ENCODE peak calls at places on chromosome 20, in seven cellular contexts. One of them, this sample, is unnamed.
A peak's percentile ranks its signal among the peaks of the same experiment; 100 is the strongest.

GRCh38 chr20:3923818-3924217 is 34.6 kb downstream of the PANK2 start:
- DNase-seq in SK-N-SH: no peak
- DNase-seq in HCT116: no peak
- DNase-seq in H1: no peak
- DNase-seq in HepG2: no peak
- DNase-seq in K562: no peak
- DNase-seq in GM12878: no peak
- DNase-seq in this sample: no peak

GRCh38 chr20:50545123-50545522 is 34.9 kb downstream of the PTPN1 start:
- DNase-seq in SK-N-SH: no peak
- DNase-seq in HCT116: no peak
- DNase-seq in H1: peak; percentile 33
- DNase-seq in HepG2: no peak
- DNase-seq in K562: no peak
- DNase-seq in GM12878: no peak
- DNase-seq in this sample: no peak

GRCh38 chr20:56393653-56394052 is 1.2 kb downstream of the CSTF1 start:
- DNase-seq in SK-N-SH: no peak
- DNase-seq in HCT116: no peak
- DNase-seq in H1: no peak
- DNase-seq in HepG2: no peak
- DNase-seq in K562: no peak
- DNase-seq in GM12878: no peak
- DNase-seq in this sample: no peak

GRCh38 chr20:25045343-25045712 is 12.6 kb downstream of the ACSS1 start:
- DNase-seq in SK-N-SH: no peak
- DNase-seq in HCT116: no peak
- DNase-seq in H1: no peak
- DNase-seq in HepG2: no peak
- DNase-seq in K562: no peak
- DNase-seq in GM12878: no peak
- DNase-seq in this sample: no peak

GRCh38 chr20:14521436-14521835 is 184.0 kb upstream of the FLRT3 start:
- DNase-seq in SK-N-SH: no peak
- DNase-seq in HCT116: no peak
- DNase-seq in H1: no peak
- DNase-seq in HepG2: no peak
- DNase-seq in K562: no peak
- DNase-seq in GM12878: no peak
- DNase-seq in this sample: no peak

GRCh38 chr20:1124416-1124815 is 6.0 kb downstream of the PSMF1 start:
- DNase-seq in SK-N-SH: no peak
- DNase-seq in HCT116: no peak
- DNase-seq in H1: no peak
- DNase-seq in HepG2: no peak
- DNase-seq in K562: no peak
- DNase-seq in GM12878: no peak
- DNase-seq in this sample: no peak

GRCh38 chr20:20837574-20838021 is 125.2 kb upstream of the RALGAPA2 start:
- DNase-seq in SK-N-SH: peak; percentile 63
- DNase-seq in HCT116: peak; percentile 38
- DNase-seq in H1: peak; percentile 78
- DNase-seq in HepG2: peak; percentile 60
- DNase-seq in K562: peak; percentile 42
- DNase-seq in GM12878: no peak
- DNase-seq in this sample: peak; percentile 55

GRCh38 chr20:46308258-46309157 is at the start of gene CDH22:
- DNase-seq in SK-N-SH: peak; percentile 91
- DNase-seq in HCT116: peak; percentile 22
- DNase-seq in H1: peak; percentile 66
- DNase-seq in HepG2: peak; percentile 48
- DNase-seq in K562: peak; percentile 75
- DNase-seq in GM12878: no peak
- DNase-seq in this sample: peak; percentile 55

GRCh38 chr20:36873498-36874189 is 2.3 kb upstream of the TLDC2 start:
- DNase-seq in SK-N-SH: no peak
- DNase-seq in HCT116: no peak
- DNase-seq in H1: no peak
- DNase-seq in HepG2: no peak
- DNase-seq in K562: no peak
- DNase-seq in GM12878: no peak
- DNase-seq in this sample: no peak

GRCh38 chr20:36063916-36064660 is 90.5 kb upstream of the EPB41L1 start:
- DNase-seq in SK-N-SH: no peak
- DNase-seq in HCT116: no peak
- DNase-seq in H1: no peak
- DNase-seq in HepG2: no peak
- DNase-seq in K562: no peak
- DNase-seq in GM12878: no peak
- DNase-seq in this sample: no peak

GRCh38 chr20:17646901-17647301 is 35.1 kb downstream of the RRBP1 start:
- DNase-seq in SK-N-SH: no peak
- DNase-seq in HCT116: no peak
- DNase-seq in H1: no peak
- DNase-seq in HepG2: no peak
- DNase-seq in K562: no peak
- DNase-seq in GM12878: no peak
- DNase-seq in this sample: no peak

GRCh38 chr20:51108638-51109363 is 85.9 kb upstream of the KCNG1 start:
- DNase-seq in SK-N-SH: no peak
- DNase-seq in HCT116: no peak
- DNase-seq in H1: no peak
- DNase-seq in HepG2: no peak
- DNase-seq in K562: no peak
- DNase-seq in GM12878: no peak
- DNase-seq in this sample: no peak

GRCh38 chr20:49792006-49792405 is 20.6 kb upstream of the SLC9A8 start:
- DNase-seq in SK-N-SH: no peak
- DNase-seq in HCT116: no peak
- DNase-seq in H1: no peak
- DNase-seq in HepG2: no peak
- DNase-seq in K562: no peak
- DNase-seq in GM12878: no peak
- DNase-seq in this sample: no peak

GRCh38 chr20:58481541-58482021 is 33.6 kb downstream of the APCDD1L start:
- DNase-seq in SK-N-SH: no peak
- DNase-seq in HCT116: peak; percentile 27
- DNase-seq in H1: peak; percentile 96
- DNase-seq in HepG2: peak; percentile 42
- DNase-seq in K562: peak; percentile 86
- DNase-seq in GM12878: no peak
- DNase-seq in this sample: peak; percentile 64

GRCh38 chr20:60206259-60206658 is 248.0 kb downstream of the CDH26 start:
- DNase-seq in SK-N-SH: peak; percentile 43
- DNase-seq in HCT116: peak; percentile 2
- DNase-seq in H1: no peak
- DNase-seq in HepG2: peak; percentile 31
- DNase-seq in K562: peak; percentile 17
- DNase-seq in GM12878: no peak
- DNase-seq in this sample: peak; percentile 25

GRCh38 chr20:46270977-46271744 is 37.1 kb downstream of the CDH22 start:
- DNase-seq in SK-N-SH: no peak
- DNase-seq in HCT116: no peak
- DNase-seq in H1: no peak
- DNase-seq in HepG2: no peak
- DNase-seq in K562: no peak
- DNase-seq in GM12878: no peak
- DNase-seq in this sample: no peak

GRCh38 chr20:19709635-19710335 is 48.3 kb upstream of the RIN2 start:
- DNase-seq in SK-N-SH: no peak
- DNase-seq in HCT116: no peak
- DNase-seq in H1: no peak
- DNase-seq in HepG2: no peak
- DNase-seq in K562: no peak
- DNase-seq in GM12878: no peak
- DNase-seq in this sample: peak; percentile 15

GRCh38 chr20:53995949-53996348 is 74.4 kb downstream of the BCAS1 start:
- DNase-seq in SK-N-SH: no peak
- DNase-seq in HCT116: no peak
- DNase-seq in H1: no peak
- DNase-seq in HepG2: no peak
- DNase-seq in K562: no peak
- DNase-seq in GM12878: no peak
- DNase-seq in this sample: no peak

GRCh38 chr20:61357119-61357518 is 105.1 kb downstream of the CDH4 start:
- DNase-seq in SK-N-SH: no peak
- DNase-seq in HCT116: no peak
- DNase-seq in H1: no peak
- DNase-seq in HepG2: no peak
- DNase-seq in K562: no peak
- DNase-seq in GM12878: no peak
- DNase-seq in this sample: no peak

GRCh38 chr20:19756756-19757486 is 1.1 kb upstream of the RIN2 start:
- DNase-seq in SK-N-SH: no peak
- DNase-seq in HCT116: no peak
- DNase-seq in H1: no peak
- DNase-seq in HepG2: no peak
- DNase-seq in K562: no peak
- DNase-seq in GM12878: no peak
- DNase-seq in this sample: peak; percentile 18

GRCh38 chr20:54257090-54257816 is 49.4 kb downstream of the PFDN4 start:
- DNase-seq in SK-N-SH: no peak
- DNase-seq in HCT116: peak; percentile 18
- DNase-seq in H1: no peak
- DNase-seq in HepG2: no peak
- DNase-seq in K562: no peak
- DNase-seq in GM12878: no peak
- DNase-seq in this sample: no peak

GRCh38 chr20:22567944-22568871 is 16.2 kb downstream of the FOXA2 start:
- DNase-seq in SK-N-SH: no peak
- DNase-seq in HCT116: no peak
- DNase-seq in H1: peak; percentile 66
- DNase-seq in HepG2: no peak
- DNase-seq in K562: no peak
- DNase-seq in GM12878: no peak
- DNase-seq in this sample: no peak

GRCh38 chr20:48586728-48587127 is 241.1 kb downstream of the PREX1 start:
- DNase-seq in SK-N-SH: no peak
- DNase-seq in HCT116: no peak
- DNase-seq in H1: no peak
- DNase-seq in HepG2: no peak
- DNase-seq in K562: no peak
- DNase-seq in GM12878: no peak
- DNase-seq in this sample: no peak

DNA sequence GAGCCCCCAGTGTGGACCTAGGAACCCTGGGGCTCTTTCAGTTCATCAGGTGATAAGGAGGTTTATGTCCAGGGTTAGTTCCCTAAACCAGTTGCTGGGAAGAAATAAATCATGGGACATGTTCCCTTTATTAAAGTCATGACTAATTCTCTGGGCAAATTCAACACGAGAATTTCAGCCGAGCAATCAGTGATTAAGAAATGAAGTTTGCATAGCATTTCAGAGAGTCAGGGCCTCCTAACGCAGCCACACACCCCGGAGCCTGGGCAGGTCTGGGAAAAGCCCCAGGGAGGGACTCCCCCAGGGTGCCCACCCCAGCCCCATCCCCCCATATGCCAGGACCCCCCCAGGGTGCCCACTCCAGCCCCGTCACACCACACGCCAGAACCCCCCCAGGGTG is 20.1 kb downstream of the SLCO4A1 start:
- DNase-seq in SK-N-SH: no peak
- DNase-seq in HCT116: no peak
- DNase-seq in H1: no peak
- DNase-seq in HepG2: no peak
- DNase-seq in K562: no peak
- DNase-seq in GM12878: no peak
- DNase-seq in this sample: no peak
- TF ChIP-seq JUND in SK-N-SH: no peak
- TF ChIP-seq JUND in HCT116: no peak
- TF ChIP-seq JUND in H1: no peak
- TF ChIP-seq JUND in HepG2: no peak
- TF ChIP-seq JUND in K562: no peak
- TF ChIP-seq JUND in GM12878: no peak
- TF ChIP-seq JUND in this sample: no peak

DNA sequence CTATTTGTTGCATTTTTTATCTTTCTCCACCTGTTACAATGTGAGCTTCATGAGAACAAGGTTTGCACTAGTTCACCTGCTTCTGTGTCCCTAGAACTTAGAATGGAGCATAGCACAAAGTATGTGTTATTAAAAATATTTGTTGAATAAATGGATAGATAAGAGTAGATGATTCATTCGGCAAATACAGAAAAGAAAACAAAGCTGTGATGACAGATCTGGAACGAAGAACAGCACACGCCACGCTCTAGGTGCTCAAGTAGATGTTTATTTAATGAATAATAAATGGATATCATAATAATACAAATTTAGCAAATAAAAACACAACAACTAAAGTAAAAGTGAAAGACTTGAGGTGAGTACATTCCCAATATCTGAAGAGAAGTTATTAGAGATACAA is 273.1 kb downstream of the HAO1 start:
- DNase-seq in SK-N-SH: no peak
- DNase-seq in HCT116: no peak
- DNase-seq in H1: no peak
- DNase-seq in HepG2: no peak
- DNase-seq in K562: no peak
- DNase-seq in GM12878: no peak
- DNase-seq in this sample: no peak
- TF ChIP-seq JUND in SK-N-SH: no peak
- TF ChIP-seq JUND in HCT116: no peak
- TF ChIP-seq JUND in H1: no peak
- TF ChIP-seq JUND in HepG2: no peak
- TF ChIP-seq JUND in K562: no peak
- TF ChIP-seq JUND in GM12878: no peak
- TF ChIP-seq JUND in this sample: no peak

DNA sequence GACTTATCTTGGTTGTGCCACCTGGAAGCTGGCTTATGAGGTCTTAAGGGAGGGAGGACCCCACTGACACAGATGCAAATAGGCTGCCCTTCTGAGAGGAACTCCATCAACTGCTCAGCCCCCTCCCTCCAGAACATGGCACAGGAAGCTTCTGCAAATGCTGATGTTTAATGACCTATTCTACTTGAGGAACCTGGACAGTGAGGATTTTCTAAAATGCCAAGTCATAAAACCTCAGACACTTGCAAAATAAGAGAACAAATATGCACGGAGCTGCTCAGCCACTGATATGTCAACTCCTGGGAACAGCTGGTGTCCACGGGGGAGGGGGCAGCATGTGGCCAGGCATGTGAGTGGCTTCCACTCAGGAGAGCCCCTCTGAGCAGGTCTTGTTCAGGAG is 3.5 kb downstream of the CST9 start:
- DNase-seq in SK-N-SH: no peak
- DNase-seq in HCT116: no peak
- DNase-seq in H1: no peak
- DNase-seq in HepG2: no peak
- DNase-seq in K562: no peak
- DNase-seq in GM12878: no peak
- DNase-seq in this sample: no peak
- TF ChIP-seq JUND in SK-N-SH: no peak
- TF ChIP-seq JUND in HCT116: no peak
- TF ChIP-seq JUND in H1: no peak
- TF ChIP-seq JUND in HepG2: no peak
- TF ChIP-seq JUND in K562: no peak
- TF ChIP-seq JUND in GM12878: no peak
- TF ChIP-seq JUND in this sample: no peak

DNA sequence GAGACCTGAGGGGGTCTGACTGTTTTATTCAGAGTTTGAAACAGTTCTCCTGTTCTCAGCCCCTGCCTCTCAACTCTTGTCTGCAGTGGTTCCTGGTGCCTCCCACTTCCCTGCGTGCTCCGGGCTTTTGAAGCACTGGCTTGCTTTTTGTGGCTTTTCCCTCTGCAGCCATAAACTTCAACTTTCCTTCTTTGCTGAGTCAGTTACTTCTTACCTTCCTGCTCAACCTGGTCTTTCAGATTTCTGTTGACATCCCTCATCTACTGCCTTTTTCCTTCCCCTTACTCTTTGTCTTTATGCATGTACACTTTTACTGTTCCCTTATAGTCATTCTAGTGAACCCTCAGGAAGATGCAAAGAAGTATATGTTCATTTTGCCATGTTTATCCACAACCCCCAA is 57.4 kb downstream of the ASXL1 start:
- DNase-seq in SK-N-SH: no peak
- DNase-seq in HCT116: no peak
- DNase-seq in H1: no peak
- DNase-seq in HepG2: no peak
- DNase-seq in K562: no peak
- DNase-seq in GM12878: no peak
- DNase-seq in this sample: no peak
- TF ChIP-seq JUND in SK-N-SH: no peak
- TF ChIP-seq JUND in HCT116: no peak
- TF ChIP-seq JUND in H1: no peak
- TF ChIP-seq JUND in HepG2: no peak
- TF ChIP-seq JUND in K562: no peak
- TF ChIP-seq JUND in GM12878: no peak
- TF ChIP-seq JUND in this sample: no peak

This sample was measured in T47D.